ENCODE peak calls at places on chromosomes 2 and 18, in seven cellular contexts. R is NCI-H1048, W is heart left ventricle, I is MCF 10A, C is neural progenitor cell, Y is ELF-1, N is breast epithelium. G is an unnamed sample.

GRCh38 chr2:241315879-241316700 is at the start of gene SEPTIN2:
- DNase-seq in W (peak), Y (peak), I (peak), C (no peak), N (peak), R (no peak), G (peak)

GRCh38 chr18:25284861-25285574 is 66.9 kb downstream of the ZNF521 start:
- DNase-seq in R (no peak), N (no peak), Y (no peak), I (no peak), C (peak), W (no peak), G (no peak)

GRCh38 chr2:157444643-157445040 is 753 bp upstream of the CYTIP start:
- DNase-seq in R (no peak), W (no peak), Y (no peak), I (no peak), N (no peak), C (no peak), G (peak)

GRCh38 chr2:228318218-228318617 is 136.7 kb upstream of the SPHKAP start:
- DNase-seq in W (peak), R (no peak), I (peak), C (peak), N (no peak), Y (peak), G (no peak)

GRCh38 chr18:66124394-66124793 is 373.6 kb downstream of the CDH7 start:
- DNase-seq in W (no peak), Y (no peak), C (no peak), N (no peak), R (no peak), I (peak), G (no peak)

GRCh38 chr2:225117061-225117716 is 74.9 kb upstream of the DOCK10 start:
- DNase-seq in C (no peak), R (no peak), Y (no peak), W (no peak), N (no peak), I (peak), G (no peak)

GRCh38 chr2:239348563-239349447 is 52.0 kb downstream of the HDAC4 start:
- DNase-seq in W (no peak), I (no peak), C (no peak), R (no peak), Y (peak), N (no peak), G (no peak)

GRCh38 chr2:227834423-227834822 is 20.8 kb downstream of the CCL20 start:
- DNase-seq in Y (no peak), W (no peak), N (no peak), I (peak), R (no peak), C (no peak), G (no peak)

GRCh38 chr2:191854385-191855372 is 7.8 kb upstream of the CAVIN2 start:
- DNase-seq in C (no peak), N (no peak), W (no peak), Y (no peak), R (no peak), I (no peak), G (no peak)

GRCh38 chr2:21920721-21921120 is 797.0 kb downstream of the TDRD15 start:
- DNase-seq in R (no peak), W (no peak), C (no peak), N (no peak), Y (no peak), I (no peak), G (no peak)

GRCh38 chr2:191679818-191680600 is 2.1 kb downstream of the NABP1 start:
- DNase-seq in R (no peak), I (peak), N (no peak), Y (no peak), W (no peak), C (no peak), G (peak)

GRCh38 chr2:2698182-2699116 is 367.4 kb upstream of the MYT1L start:
- DNase-seq in C (peak), Y (no peak), W (no peak), N (no peak), R (no peak), I (no peak), G (no peak)

GRCh38 chr2:152826880-152827279 is 108.5 kb downstream of the ARL6IP6 start:
- DNase-seq in W (no peak), R (no peak), C (no peak), I (peak), N (no peak), Y (no peak), G (no peak)

GRCh38 chr2:147600223-147600622 is 244.6 kb upstream of the ACVR2A start:
- DNase-seq in I (peak), W (no peak), R (no peak), Y (no peak), N (no peak), C (no peak), G (no peak)

GRCh38 chr2:54471221-54471711 is 15.1 kb downstream of the SPTBN1 start:
- DNase-seq in N (no peak), R (no peak), Y (no peak), W (peak), I (peak), C (no peak), G (no peak)

GRCh38 chr2:237060518-237061312 is 25.0 kb upstream of the COPS8 start:
- DNase-seq in W (peak), C (peak), Y (peak), R (no peak), I (peak), N (no peak), G (no peak)

GRCh38 chr2:86301711-86302202 is 35.7 kb downstream of the REEP1 start:
- DNase-seq in R (no peak), Y (no peak), I (no peak), W (no peak), N (no peak), C (peak), G (no peak)

GRCh38 chr2:211216221-211216620 is 659.8 kb downstream of the CPS1 start:
- DNase-seq in Y (peak), N (no peak), R (no peak), C (peak), W (no peak), I (peak), G (no peak)

GRCh38 chr2:238949710-238950345 is 101.9 kb downstream of the TWIST2 start:
- DNase-seq in R (no peak), N (no peak), Y (no peak), I (no peak), W (peak), C (no peak), G (no peak)

GRCh38 chr2:75810931-75811330 is 100.2 kb upstream of the GCFC2 start:
- DNase-seq in Y (no peak), C (no peak), W (no peak), I (peak), R (no peak), N (no peak), G (no peak)

GRCh38 chr2:130332271-130333073 is 10.2 kb upstream of the IMP4 start:
- DNase-seq in W (peak), C (peak), I (peak), N (peak), R (peak), Y (peak), G (peak)

GRCh38 chr2:27051902-27052645 is 606 bp downstream of the AGBL5 start:
- DNase-seq in N (no peak), W (no peak), C (peak), I (peak), Y (peak), R (no peak), G (no peak)

GRCh38 chr2:39717067-39717466 is 51.4 kb downstream of the TMEM178A start:
- DNase-seq in I (no peak), R (no peak), C (no peak), N (no peak), W (no peak), Y (no peak), G (no peak)

GRCh38 chr18:59715966-59716369 is 18.7 kb upstream of the CCBE1 start:
- DNase-seq in W (no peak), I (peak), N (no peak), R (no peak), Y (peak), C (no peak), G (no peak)

GRCh38 chr2:29154610-29155009 is 39.4 kb downstream of the CLIP4 start:
- DNase-seq in R (no peak), C (no peak), N (no peak), W (no peak), Y (peak), I (no peak), G (no peak)

G was measured in naive B cell.